ENCODE peak calls at places on chromosomes 6 and 20, in four cellular contexts. Y is lower leg skin, K is gastrocnemius medialis, Q is ovary. B is an unnamed sample.

GRCh38 chr20:16563066-16563806 is 10.0 kb downstream of the KIF16B start:
- DNase-seq in Q (no peak), Y (no peak), K (no peak), B (no peak)

GRCh38 chr20:22921595-22922421 is 113.3 kb upstream of the SSTR4 start:
- DNase-seq in Y (no peak), K (no peak), Q (no peak), B (no peak)

GRCh38 chr20:62374431-62375152 is 7.5 kb upstream of the LAMA5 start:
- DNase-seq in Q (no peak), Y (no peak), K (no peak), B (no peak)

GRCh38 chr20:33909331-33909921 is 84.3 kb upstream of the RALY start:
- DNase-seq in Y (no peak), K (no peak), Q (no peak), B (no peak)

GRCh38 chr6:116118608-116119007 is 7.3 kb downstream of the COL10A1 start:
- DNase-seq in Q (no peak), K (no peak), Y (no peak), B (no peak)

GRCh38 chr6:111957623-111958315 is 84.5 kb upstream of the FYN start:
- DNase-seq in Y (no peak), Q (no peak), K (no peak), B (no peak)

GRCh38 chr6:25627001-25627400 is 25.0 kb upstream of the SCGN start:
- DNase-seq in K (no peak), Q (no peak), Y (no peak), B (no peak)

GRCh38 chr6:39214846-39215639 is 14.2 kb downstream of the KCNK5 start:
- DNase-seq in K (no peak), Q (no peak), Y (no peak), B (no peak)

GRCh38 chr6:24667378-24667803 is 514 bp downstream of the ACOT13 start:
- DNase-seq in Q (no peak), K (no peak), Y (no peak), B (no peak)

GRCh38 chr20:62758226-62758912 is 37.9 kb upstream of the MRGBP start:
- DNase-seq in Y (no peak), K (no peak), Q (no peak), B (no peak)

GRCh38 chr6:168128006-168128630 is 49.1 kb upstream of the FRMD1 start:
- DNase-seq in Q (no peak), K (no peak), Y (peak; percentile 76), B (peak; percentile 36)

GRCh38 chr6:132210886-132211563 is 190.2 kb downstream of the MOXD1 start:
- DNase-seq in Q (no peak), Y (no peak), K (no peak), B (no peak)

GRCh38 chr20:41183831-41184230 is 46.5 kb downstream of the PLCG1 start:
- DNase-seq in K (no peak), Y (peak; percentile 62), Q (no peak), B (no peak)

GRCh38 chr20:59149678-59150504 is 13.7 kb upstream of the ZNF831 start:
- DNase-seq in K (no peak), Q (no peak), Y (peak; percentile 89), B (no peak)

GRCh38 chr6:143583542-143584330 is 72.2 kb upstream of the FUCA2 start:
- DNase-seq in K (no peak), Q (no peak), Y (no peak), B (no peak)

GRCh38 chr20:53322651-53323050 is 271.0 kb downstream of the ZNF217 start:
- DNase-seq in K (no peak), Y (no peak), Q (no peak), B (no peak)

GRCh38 chr6:72324591-72324990 is 297.3 kb upstream of the KCNQ5 start:
- DNase-seq in Y (no peak), Q (no peak), K (no peak), B (no peak)

GRCh38 chr20:23419995-23420901 is 1.0 kb downstream of the NAPB start:
- DNase-seq in Y (peak; percentile 89), Q (peak; percentile 62), K (no peak), B (no peak)

GRCh38 chr6:156260792-156261191 is 516.4 kb upstream of the ARID1B start:
- DNase-seq in Q (no peak), K (no peak), Y (no peak), B (no peak)

GRCh38 chr6:30626484-30627366 is at the start of gene ATAT1:
- DNase-seq in Q (peak; percentile 91), Y (peak; percentile 98), K (peak; percentile 81), B (peak; percentile 96)

GRCh38 chr20:10578607-10579006 is 95.2 kb downstream of the JAG1 start:
- DNase-seq in K (no peak), Q (no peak), Y (no peak), B (no peak)

GRCh38 chr20:39851459-39851858 is 837.6 kb downstream of the MAFB start:
- DNase-seq in Q (no peak), K (no peak), Y (no peak), B (no peak)

GRCh38 chr6:33207569-33208088 is 671 bp upstream of the RING1 start:
- DNase-seq in Q (peak; percentile 78), K (no peak), Y (peak; percentile 94), B (peak; percentile 60)

GRCh38 chr20:37518606-37519507 is 2.2 kb upstream of the NNAT start:
- DNase-seq in Y (peak; percentile 85), K (no peak), Q (no peak), B (no peak)

GRCh38 chr6:22717906-22718305 is 148.5 kb downstream of the HDGFL1 start:
- DNase-seq in Q (no peak), K (peak; percentile 19), Y (no peak), B (no peak)

GRCh38 chr6:149190228-149190831 is 127.2 kb upstream of the TAB2 start:
- DNase-seq in Q (no peak), K (no peak), Y (no peak), B (no peak)

GRCh38 chr20:39825950-39826349 is 863.1 kb downstream of the MAFB start:
- DNase-seq in Q (no peak), Y (no peak), K (no peak), B (no peak)

DNA sequence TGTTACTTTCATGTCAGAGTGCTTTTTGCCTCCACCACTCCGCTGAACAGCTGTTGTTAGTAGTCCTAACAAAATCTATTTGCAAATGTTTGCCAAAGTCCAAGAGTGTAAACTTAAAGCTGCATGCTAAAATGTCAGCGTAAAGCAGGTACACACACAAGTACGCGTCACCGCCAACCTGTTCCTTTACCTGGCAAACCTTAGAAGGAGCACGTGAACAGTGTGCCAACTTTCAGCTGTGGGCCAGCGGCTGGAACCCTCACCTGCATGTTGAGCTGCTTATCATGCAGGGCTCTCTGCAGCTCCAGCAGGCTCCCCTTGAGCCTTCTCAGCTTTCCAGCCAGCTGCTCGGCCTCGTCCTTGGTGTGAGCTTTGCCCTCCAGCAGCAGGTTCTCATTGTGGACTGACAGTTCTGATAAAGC is 359.3 kb downstream of the SYNE1 start:
- DNase-seq in K (peak; percentile 48), Q (peak; percentile 75), Y (no peak), B (no peak)
- H3K4me3 ChIP-seq in K (peak overlapping the region; percentile 23), Q (no peak overlapping the region), Y (no peak overlapping the region), B (no peak overlapping the region)

DNA sequence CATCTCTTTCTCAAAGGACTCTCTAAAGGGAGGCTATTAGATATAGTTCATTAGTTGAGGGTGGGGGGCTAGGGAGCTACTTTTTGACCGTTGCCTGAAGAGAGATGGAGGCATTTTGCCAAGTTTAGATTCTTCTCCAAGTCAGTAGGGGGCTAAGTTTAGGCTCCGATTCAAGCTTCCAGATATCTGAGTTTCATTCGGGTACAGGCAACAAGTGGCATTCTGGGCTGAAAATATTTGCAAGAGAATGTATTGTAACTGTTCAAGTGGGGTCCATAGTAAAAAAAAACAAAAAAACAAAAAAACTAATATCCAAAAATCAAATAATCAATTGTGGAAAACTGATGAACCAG is 43.4 kb upstream of the PIM1 start:
- DNase-seq in Y (no peak), K (no peak), Q (no peak), B (no peak)
- TF ChIP-seq CTCF in Y (no peak), K (no peak), Q (no peak), B (no peak)

DNA sequence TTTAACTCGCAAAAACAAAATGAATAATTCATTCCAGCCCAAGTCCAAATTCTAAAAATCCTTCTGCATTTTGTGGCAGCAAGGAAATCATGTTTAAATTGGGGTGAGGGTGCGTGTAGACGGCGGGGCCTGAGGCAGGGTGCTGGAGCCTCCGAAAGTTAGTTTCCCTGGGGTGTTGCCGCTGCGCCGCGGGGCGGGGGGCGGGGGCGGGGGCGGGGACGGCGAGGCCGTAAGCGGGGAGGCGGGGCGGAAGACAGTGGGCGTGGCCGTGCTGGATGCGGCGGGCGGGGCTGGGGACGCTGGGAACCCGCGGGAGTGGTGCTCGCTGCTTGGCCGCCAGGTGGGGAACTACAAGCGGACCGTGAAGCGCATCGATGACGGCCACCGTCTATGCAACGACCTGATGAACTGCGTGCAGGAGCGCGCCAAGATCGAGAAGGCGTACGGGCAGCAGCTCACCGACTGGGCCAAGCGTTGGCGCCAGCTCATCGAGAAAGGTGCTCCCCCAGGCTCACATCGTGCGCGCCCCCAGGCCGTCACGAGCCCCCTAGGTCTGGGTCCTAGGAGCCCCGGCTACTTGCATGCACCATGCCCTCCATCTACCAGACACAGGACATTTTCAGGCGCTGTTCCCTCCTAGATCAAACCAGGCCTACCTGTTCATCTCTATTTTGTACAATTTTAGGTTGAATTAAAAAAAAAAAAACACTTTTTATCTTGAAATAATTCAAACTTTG is 29.0 kb downstream of the SPDEF start:
- DNase-seq in Y (peak; percentile 99), K (peak; percentile 92), Q (peak; percentile 97), B (peak; percentile 90)
- H3K4me3 ChIP-seq in Y (no peak overlapping the region), K (peak overlapping the region; percentile 34), Q (peak overlapping the region; percentile 23), B (peak overlapping the region; percentile 42)

DNA sequence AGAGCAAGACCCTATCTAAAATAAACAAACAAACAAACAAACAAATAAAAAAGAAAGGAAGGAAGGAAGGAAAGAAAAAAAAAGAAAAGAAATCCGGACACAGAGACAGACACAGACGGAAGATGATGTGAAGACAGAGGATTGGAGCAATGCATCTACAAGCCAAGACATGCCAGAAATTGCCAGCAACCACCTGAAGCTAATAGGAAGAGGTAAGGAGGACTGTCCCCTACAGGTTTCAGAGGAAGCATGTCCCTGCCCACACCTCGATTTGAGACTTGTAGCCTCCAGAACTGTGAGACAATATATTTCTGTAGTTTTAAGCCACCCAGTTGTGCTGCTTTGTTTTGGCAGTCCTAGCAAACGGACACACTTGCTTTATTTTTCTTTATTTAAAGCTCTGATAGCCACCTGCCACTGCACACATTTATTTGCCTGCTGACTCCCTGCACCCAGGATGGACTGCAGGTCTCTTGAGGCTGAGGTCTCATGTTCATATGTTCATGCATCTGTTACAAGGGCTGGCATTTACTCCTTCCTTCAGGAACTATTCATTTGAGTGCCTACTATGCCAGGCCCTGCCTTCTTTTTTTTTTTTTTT is 20.7 kb upstream of the ZMYND8 start:
- DNase-seq in Q (no peak), K (no peak), Y (no peak), B (no peak)
- TF ChIP-seq CTCF in Q (no peak), K (no peak), Y (no peak), B (no peak)

B was measured in dorsolateral prefrontal cortex.